ENCODE peak calls at places on chromosomes 5 and 9, in seven cellular contexts. T, O, C, L, U, B and Y are unnamed samples.

GRCh38 chr5:141338538-141339306 is at the start of gene PCDHGA2:
- DNase-seq in B (peak), L (no peak), C (no peak), T (peak), O (no peak), U (peak), Y (no peak)

GRCh38 chr5:145775893-145776444 is 59.2 kb downstream of the PRELID2 start:
- DNase-seq in C (peak), T (peak), L (peak), B (peak), O (peak), U (peak), Y (peak)

GRCh38 chr9:36765468-36766341 is 193.0 kb downstream of the MELK start:
- DNase-seq in U (peak), L (peak), B (peak), T (peak), C (peak), O (no peak), Y (peak)

GRCh38 chr5:147391781-147392180 is 118.1 kb downstream of the DPYSL3 start:
- DNase-seq in B (peak), C (peak), T (peak), O (peak), U (peak), L (peak), Y (peak)

GRCh38 chr5:164237531-164237930 is 732.1 kb downstream of the MAT2B start:
- DNase-seq in L (no peak), B (peak), C (no peak), U (peak), T (peak), O (no peak), Y (no peak)

GRCh38 chr9:110049699-110050450 is 158.1 kb downstream of the C9orf152 start:
- DNase-seq in T (peak), L (peak), C (peak), B (peak), O (no peak), U (peak), Y (no peak)

GRCh38 chr5:174335682-174336364 is 290.3 kb downstream of the NSG2 start:
- DNase-seq in L (peak), B (no peak), U (no peak), C (no peak), O (no peak), T (peak), Y (no peak)

GRCh38 chr9:130053504-130054427 is at the start of gene GPR107:
- DNase-seq in O (no peak), T (peak), U (peak), B (peak), C (peak), L (peak), Y (no peak)

GRCh38 chr9:132182609-132183073 is 20.8 kb downstream of the NTNG2 start:
- DNase-seq in O (no peak), C (no peak), U (no peak), T (no peak), L (no peak), B (no peak), Y (no peak)

GRCh38 chr5:123075521-123076163 is 13.4 kb upstream of the PRDM6 start:
- DNase-seq in L (no peak), B (no peak), U (no peak), O (no peak), T (no peak), C (no peak), Y (no peak)

GRCh38 chr5:149938272-149938671 is 6.3 kb downstream of the PDE6A start:
- DNase-seq in O (peak), U (peak), C (no peak), T (peak), L (peak), B (peak), Y (no peak)

GRCh38 chr5:111127453-111128195 is 35.5 kb downstream of the WDR36 start:
- DNase-seq in U (no peak), L (no peak), C (no peak), T (no peak), O (no peak), B (peak), Y (no peak)

GRCh38 chr9:72633966-72634365 is 112.6 kb downstream of the TMC1 start:
- DNase-seq in T (peak), B (peak), O (peak), U (peak), C (no peak), L (no peak), Y (peak)

GRCh38 chr9:6899274-6899673 is 141.5 kb downstream of the KDM4C start:
- DNase-seq in L (no peak), T (no peak), C (peak), B (no peak), O (no peak), U (no peak), Y (no peak)

GRCh38 chr5:134111741-134112647 is 2.5 kb upstream of the TCF7 start:
- DNase-seq in L (no peak), O (no peak), B (peak), C (peak), U (peak), T (peak), Y (no peak)

GRCh38 chr9:72185561-72185960 is 36.3 kb downstream of the GDA start:
- DNase-seq in T (no peak), C (no peak), O (no peak), L (no peak), U (no peak), B (peak), Y (no peak)

GRCh38 chr5:139215176-139215975 is 17.2 kb upstream of the SIL1 start:
- DNase-seq in C (no peak), T (no peak), U (no peak), L (no peak), O (no peak), B (peak), Y (no peak)

GRCh38 chr5:57764479-57765089 is 282.0 kb upstream of the ACTBL2 start:
- DNase-seq in O (no peak), U (no peak), T (no peak), C (no peak), B (no peak), L (no peak), Y (no peak)

GRCh38 chr5:10519729-10520128 is 44.1 kb upstream of the ANKRD33B start:
- DNase-seq in O (no peak), L (no peak), T (no peak), C (no peak), B (no peak), U (no peak), Y (no peak)

GRCh38 chr5:122882836-122883235 is 37.4 kb downstream of the SNX24 start:
- DNase-seq in U (peak), B (peak), L (peak), C (no peak), T (peak), O (no peak), Y (no peak)

GRCh38 chr5:34474573-34475021 is 181.5 kb upstream of the RAI14 start:
- DNase-seq in L (peak), C (peak), B (peak), U (peak), O (no peak), T (peak), Y (no peak)

GRCh38 chr5:90530736-90531487 is 1.5 kb upstream of the LYSMD3 start:
- DNase-seq in T (no peak), C (peak), O (no peak), L (peak), B (peak), U (peak), Y (no peak)

GRCh38 chr9:16598316-16598715 is 272.2 kb downstream of the BNC2 start:
- DNase-seq in U (peak), B (peak), T (peak), O (no peak), C (no peak), L (no peak), Y (no peak)

GRCh38 chr5:31220968-31221367 is 27.5 kb downstream of the CDH6 start:
- DNase-seq in L (no peak), C (peak), U (no peak), B (no peak), O (no peak), T (no peak), Y (no peak)

GRCh38 chr5:66828551-66829421 is 232.6 kb downstream of the MAST4 start:
- DNase-seq in T (peak), C (peak), L (peak), B (peak), O (peak), U (peak), Y (no peak)

GRCh38 chr9:137521405-137521985 is 28.7 kb downstream of the PNPLA7 start:
- DNase-seq in U (no peak), O (no peak), C (no peak), B (no peak), L (no peak), T (no peak), Y (no peak)

GRCh38 chr9:137524597-137525317 is 25.4 kb downstream of the PNPLA7 start:
- DNase-seq in C (no peak), O (no peak), U (no peak), L (no peak), B (no peak), T (no peak), Y (no peak)

GRCh38 chr9:137520614-137521404 is 29.4 kb downstream of the PNPLA7 start:
- DNase-seq in U (no peak), T (no peak), B (no peak), L (peak), O (no peak), C (no peak), Y (no peak)

GRCh38 chr9:137522746-137523455 is 27.3 kb downstream of the PNPLA7 start:
- DNase-seq in B (no peak), O (no peak), T (no peak), U (no peak), L (no peak), C (no peak), Y (no peak)

DNA sequence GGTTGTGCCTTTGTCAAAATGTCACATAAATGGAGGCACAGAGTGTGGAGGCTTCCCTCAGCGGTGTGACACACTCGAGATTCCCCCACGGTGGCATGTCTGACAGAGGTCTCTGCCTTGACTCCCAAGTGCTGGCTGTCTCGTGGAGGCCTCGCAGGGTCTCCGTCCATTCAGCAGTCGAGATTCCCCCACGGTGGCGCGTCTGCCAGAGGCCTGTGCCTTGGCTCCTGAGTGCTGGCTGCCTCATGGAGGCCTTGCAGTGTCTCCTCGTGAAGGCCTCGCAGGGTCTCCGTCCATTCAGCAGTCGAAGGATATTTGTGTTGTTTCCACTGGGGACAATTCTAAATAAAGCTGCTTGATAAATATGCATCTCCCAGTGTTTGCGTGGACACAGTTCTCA is 26.0 kb downstream of the PNPLA7 start:
- DNase-seq in O (no peak), T (no peak), B (no peak), U (no peak), L (no peak), C (no peak), Y (no peak)
- H3K4me3 ChIP-seq in O (no peak), T (no peak), B (no peak), U (no peak), L (no peak), C (no peak), Y (no peak)

GRCh38 chr5:89445106-89445745 is 562.2 kb upstream of the MEF2C start:
- DNase-seq in C (no peak), O (no peak), T (no peak), L (peak), B (no peak), U (no peak), Y (no peak)
- H3K4me3 ChIP-seq in C (no peak), O (no peak), T (no peak), L (no peak), B (no peak), U (no peak), Y (no peak)

DNA sequence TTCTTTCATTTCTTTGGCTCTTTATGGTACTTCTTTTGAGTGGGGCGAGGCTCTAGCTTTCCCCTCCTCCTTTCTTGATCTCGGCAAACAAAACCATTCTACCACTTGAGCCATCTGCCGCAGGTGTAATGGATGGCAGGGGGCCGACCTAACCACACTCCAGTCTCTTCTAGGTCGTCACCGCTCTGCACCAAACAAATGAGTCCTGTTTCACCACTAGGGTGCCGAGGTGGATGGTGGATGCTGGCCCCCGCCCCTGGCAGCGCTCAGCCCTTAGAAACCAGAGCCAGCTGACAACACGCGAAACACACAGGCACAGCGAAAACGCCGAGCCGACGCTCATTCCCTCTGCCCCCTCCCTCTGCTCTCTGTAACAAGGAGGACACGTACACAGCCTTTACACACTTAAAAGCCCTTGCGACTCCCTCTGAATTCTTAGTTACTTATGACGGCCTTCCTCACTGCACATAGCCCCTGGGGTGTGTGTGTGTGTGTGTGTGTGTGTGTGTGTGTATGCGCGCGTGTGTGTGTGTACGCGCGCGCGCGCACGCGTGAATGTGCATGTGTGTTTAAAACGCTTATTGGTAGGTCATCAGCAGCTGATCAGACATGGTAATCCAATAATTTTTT is 199.4 kb downstream of the MEF2C start:
- DNase-seq in C (no peak), U (no peak), B (no peak), T (peak), L (no peak), O (no peak), Y (no peak)
- H3K4me3 ChIP-seq in C (no peak), U (no peak), B (no peak), T (no peak), L (no peak), O (no peak), Y (no peak)

DNA sequence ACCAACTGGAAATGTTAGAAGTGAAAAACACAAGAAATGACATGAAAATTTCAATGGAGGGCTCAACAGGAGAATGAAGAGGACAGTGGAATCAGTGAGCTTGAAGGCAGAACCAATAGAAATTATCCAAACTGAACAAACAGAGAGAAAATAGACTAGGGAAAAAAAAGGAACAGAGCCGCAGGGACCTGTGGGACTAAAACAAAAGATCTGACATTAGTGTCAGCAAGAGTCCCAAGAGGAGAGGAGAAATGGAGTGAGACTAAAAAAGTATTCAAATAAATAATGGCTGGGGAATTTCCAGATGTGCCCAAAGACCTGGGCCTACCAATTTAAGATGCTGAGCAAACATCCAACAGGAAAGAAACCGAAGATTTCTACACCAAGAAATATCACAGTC is 175.0 kb upstream of the PHYKPL start:
- DNase-seq in O (no peak), T (no peak), L (no peak), B (no peak), U (no peak), C (no peak), Y (no peak)
- H3K4me3 ChIP-seq in O (no peak), T (no peak), L (no peak), B (no peak), U (no peak), C (no peak), Y (no peak)

GRCh38 chr9:129038109-129038852 is 1.9 kb downstream of the MIGA2 start:
- DNase-seq in L (peak), C (no peak), B (peak), O (no peak), U (no peak), T (no peak), Y (no peak)

GRCh38 chr9:129040113-129040643 is 3.8 kb downstream of the MIGA2 start:
- DNase-seq in T (no peak), U (no peak), C (no peak), L (no peak), B (no peak), O (no peak), Y (no peak)

GRCh38 chr9:129036241-129036922 is at the start of gene MIGA2:
- DNase-seq in C (peak), U (peak), T (peak), B (peak), L (peak), O (peak), Y (peak)

GRCh38 chr9:129037767-129038098 is 1.3 kb downstream of the MIGA2 start:
- DNase-seq in O (no peak), L (peak), T (no peak), U (no peak), C (no peak), B (peak), Y (no peak)

DNA sequence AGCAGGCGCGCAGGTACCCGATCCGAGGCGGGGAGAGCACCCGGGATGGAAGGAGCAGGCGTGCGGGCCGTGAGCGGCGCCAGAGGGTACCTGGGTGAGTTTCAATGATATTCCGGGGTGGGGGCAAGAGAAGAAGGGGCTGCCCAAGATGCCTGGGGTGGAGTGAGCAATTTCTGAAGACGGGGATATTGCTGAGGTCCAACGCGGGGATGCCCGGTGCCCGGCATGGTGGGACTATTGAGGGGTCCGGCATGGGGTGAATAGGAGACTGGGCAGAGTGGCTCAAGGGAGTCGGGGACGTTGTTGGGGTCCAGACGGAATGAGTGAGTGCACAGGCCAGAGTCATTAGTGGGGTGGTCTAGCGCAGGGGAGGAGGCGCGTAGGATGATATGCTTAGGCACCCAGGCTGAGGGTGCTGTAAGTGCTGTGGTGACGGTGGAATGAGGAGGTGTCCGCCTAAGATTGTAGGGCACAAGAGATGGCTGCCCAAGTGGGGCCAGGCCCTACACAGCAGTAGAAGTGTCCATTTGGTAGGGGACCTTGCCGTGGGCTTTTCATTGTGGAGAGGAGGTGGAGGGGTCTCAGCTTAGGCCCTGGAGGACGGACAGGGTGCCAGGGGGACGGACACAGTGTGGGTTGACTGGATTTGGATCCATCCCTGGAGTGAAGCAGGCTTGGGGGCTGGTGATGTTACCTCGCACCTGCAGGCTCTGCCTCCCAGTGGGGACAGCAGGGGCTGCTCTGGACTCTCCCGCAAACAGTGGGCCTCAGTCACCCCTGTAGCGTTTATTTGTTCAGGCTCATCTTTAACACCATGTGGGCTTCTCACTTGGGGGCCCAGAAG is 719 bp downstream of the MIGA2 start:
- DNase-seq in O (no peak), T (no peak), B (peak), L (no peak), U (no peak), C (peak), Y (no peak)
- H3K4me3 ChIP-seq in O (peak), T (peak), B (peak), L (peak), U (peak), C (peak), Y (peak)

GRCh38 chr5:97163790-97164285 is 19.2 kb downstream of the RIOK2 start:
- DNase-seq in L (no peak), B (no peak), O (no peak), C (no peak), U (no peak), T (no peak), Y (no peak)

GRCh38 chr5:97167435-97167834 is 15.6 kb downstream of the RIOK2 start:
- DNase-seq in U (no peak), L (no peak), C (no peak), B (no peak), O (no peak), T (no peak), Y (no peak)

GRCh38 chr5:97163360-97163764 is 19.7 kb downstream of the RIOK2 start:
- DNase-seq in U (peak), C (no peak), T (no peak), B (peak), O (no peak), L (no peak), Y (no peak)

GRCh38 chr5:97165726-97166125 is 17.3 kb downstream of the RIOK2 start:
- DNase-seq in O (no peak), C (peak), B (no peak), L (no peak), U (no peak), T (no peak), Y (no peak)

GRCh38 chr5:97164846-97165245 is 18.2 kb downstream of the RIOK2 start:
- DNase-seq in T (peak), C (no peak), U (no peak), B (peak), L (no peak), O (no peak), Y (no peak)
- H3K4me3 ChIP-seq in T (no peak), C (no peak), U (no peak), B (no peak), L (no peak), O (no peak), Y (no peak)

DNA sequence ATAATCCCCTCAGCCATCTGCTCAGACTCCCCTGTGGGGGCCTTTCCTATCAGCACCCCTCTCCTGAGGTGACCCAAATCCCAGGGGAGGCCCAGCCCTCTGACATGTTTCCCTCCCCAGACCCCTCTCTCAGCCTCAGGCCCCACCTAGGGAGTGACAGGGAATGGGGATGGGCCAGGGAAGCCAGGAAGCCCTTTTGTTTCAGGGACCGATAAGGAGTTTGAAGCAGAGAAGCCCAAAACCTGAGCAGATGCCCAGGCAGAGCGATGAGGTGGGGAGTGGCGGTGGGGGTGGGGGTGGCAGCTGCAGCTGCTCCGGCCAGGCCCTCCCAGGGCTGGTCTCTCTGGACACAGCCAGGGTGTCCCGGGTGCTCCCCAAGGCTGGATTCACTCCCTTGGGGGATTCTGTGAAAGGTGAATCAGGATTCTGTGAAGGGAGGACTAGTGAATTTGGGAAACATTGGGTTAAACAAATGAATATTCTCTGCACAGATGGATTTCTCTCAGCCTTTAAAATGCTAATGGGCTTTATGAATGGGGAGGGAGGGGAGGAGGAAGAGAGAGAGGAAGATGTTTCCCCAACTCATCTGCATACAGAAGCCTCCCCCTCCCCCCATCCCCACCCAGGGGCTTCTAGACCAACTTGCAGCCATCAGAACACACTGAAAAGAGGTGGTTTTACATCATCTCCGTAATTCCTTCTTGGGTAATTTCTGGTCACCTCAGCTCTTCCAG is 17.4 kb downstream of the AKNA start:
- DNase-seq in L (no peak), B (no peak), T (no peak), C (no peak), U (no peak), O (no peak), Y (no peak)
- H3K4me3 ChIP-seq in L (no peak), B (no peak), T (no peak), C (no peak), U (no peak), O (no peak), Y (no peak)